ENCODE peak calls at places on chromosomes 13 and 19, in eight cellular contexts. U is BJ; H is Panc1; M is AG04449; Q is CD8-positive, alpha-beta T cell; O is cardiac fibroblast; P is sigmoid colon; L is fibroblast of pulmonary artery. G is an unnamed sample.

GRCh38 chr13:23069571-23069970 is 111.2 kb upstream of the SGCG start:
- DNase-seq in U (peak), H (no peak), M (peak), Q (no peak), O (peak), P (no peak), L (peak), G (peak)

GRCh38 chr13:25253702-25254101 is 33.6 kb downstream of the MTMR6 start:
- DNase-seq in U (no peak), H (no peak), M (no peak), Q (no peak), O (peak), P (no peak), L (no peak), G (peak)

GRCh38 chr13:26946675-26947342 is 186.2 kb upstream of the GPR12 start:
- DNase-seq in U (no peak), H (peak), M (no peak), Q (no peak), O (peak), P (no peak), L (peak), G (peak)

GRCh38 chr19:33390120-33390907 is 16.8 kb downstream of the CEBPG start:
- DNase-seq in U (no peak), H (no peak), M (no peak), Q (no peak), O (peak), P (peak), L (peak), G (peak)

GRCh38 chr19:49109051-49109450 is 5.1 kb upstream of the LIN7B start:
- DNase-seq in U (no peak), H (no peak), M (no peak), Q (no peak), O (no peak), P (no peak), L (no peak), G (no peak)

GRCh38 chr19:7970716-7971448 is 27.4 kb upstream of the TIMM44 start:
- DNase-seq in U (no peak), H (no peak), M (no peak), Q (peak), O (peak), P (no peak), L (peak), G (peak)

GRCh38 chr13:64234255-64234654 is 2818.6 kb upstream of the PCDH20 start:
- DNase-seq in U (no peak), H (no peak), M (no peak), Q (no peak), O (peak), P (no peak), L (peak), G (peak)

GRCh38 chr13:49023441-49023840 is 47.7 kb downstream of the FNDC3A start:
- DNase-seq in U (peak), H (peak), M (peak), Q (no peak), O (peak), P (no peak), L (peak), G (peak)

GRCh38 chr13:56189439-56189838 is 951.3 kb upstream of the PRR20A start:
- DNase-seq in U (no peak), H (no peak), M (no peak), Q (no peak), O (no peak), P (peak), L (no peak), G (no peak)

GRCh38 chr19:52961981-52962380 is 700 bp downstream of the ZNF816 start:
- DNase-seq in U (no peak), H (no peak), M (no peak), Q (no peak), O (no peak), P (no peak), L (no peak), G (no peak)

GRCh38 chr13:110937511-110938303 is 22.8 kb upstream of the ANKRD10 start:
- DNase-seq in U (no peak), H (no peak), M (no peak), Q (no peak), O (no peak), P (no peak), L (no peak), G (no peak)

GRCh38 chr13:46170687-46171086 is 11.3 kb downstream of the LCP1 start:
- DNase-seq in U (no peak), H (no peak), M (no peak), Q (peak), O (peak), P (no peak), L (peak), G (no peak)

GRCh38 chr19:38617764-38618589 is at the start of gene MAP4K1:
- DNase-seq in U (no peak), H (no peak), M (no peak), Q (peak), O (no peak), P (no peak), L (no peak), G (peak)

GRCh38 chr13:44576396-44577235 is 486 bp upstream of the TSC22D1 start:
- DNase-seq in U (no peak), H (no peak), M (no peak), Q (peak), O (no peak), P (peak), L (peak), G (peak)

GRCh38 chr13:71869274-71869673 is 2.3 kb upstream of the DACH1 start:
- DNase-seq in U (no peak), H (no peak), M (no peak), Q (no peak), O (no peak), P (no peak), L (no peak), G (no peak)

GRCh38 chr19:39416626-39417120 is 4.2 kb downstream of the PLEKHG2 start:
- DNase-seq in U (no peak), H (no peak), M (no peak), Q (no peak), O (no peak), P (no peak), L (no peak), G (no peak)

GRCh38 chr19:30799854-30800755 is 427.9 kb downstream of the ZNF536 start:
- DNase-seq in U (no peak), H (no peak), M (no peak), Q (no peak), O (peak), P (no peak), L (no peak), G (no peak)

GRCh38 chr13:76885203-76886004 is 801 bp downstream of the KCTD12 start:
- DNase-seq in U (no peak), H (no peak), M (no peak), Q (peak), O (peak), P (peak), L (peak), G (peak)

GRCh38 chr19:18519962-18520847 is 1.7 kb downstream of the ELL start:
- DNase-seq in U (peak), H (peak), M (peak), Q (peak), O (peak), P (peak), L (peak), G (peak)

GRCh38 chr13:27847669-27848068 is 55.4 kb downstream of the GSX1 start:
- DNase-seq in U (no peak), H (no peak), M (no peak), Q (no peak), O (no peak), P (no peak), L (no peak), G (no peak)

GRCh38 chr13:78045916-78046315 is 127.3 kb upstream of the EDNRB start:
- DNase-seq in U (no peak), H (no peak), M (no peak), Q (no peak), O (peak), P (no peak), L (peak), G (no peak)

GRCh38 chr13:26048745-26049144 is 3.1 kb downstream of the SHISA2 start:
- DNase-seq in U (no peak), H (no peak), M (no peak), Q (no peak), O (no peak), P (no peak), L (no peak), G (no peak)

GRCh38 chr19:49387936-49388372 is at the start of gene KASH5:
- DNase-seq in U (no peak), H (no peak), M (no peak), Q (peak), O (peak), P (peak), L (peak), G (peak)

GRCh38 chr19:57016076-57016475 is 103.7 kb upstream of the USP29 start:
- DNase-seq in U (no peak), H (no peak), M (no peak), Q (no peak), O (no peak), P (peak), L (no peak), G (no peak)

GRCh38 chr13:83215627-83216026 is 666.6 kb downstream of the SLITRK1 start:
- DNase-seq in U (peak), H (no peak), M (peak), Q (no peak), O (peak), P (no peak), L (peak), G (peak)

GRCh38 chr19:15318241-15318691 is 14.1 kb downstream of the BRD4 start:
- DNase-seq in U (no peak), H (no peak), M (no peak), Q (peak), O (no peak), P (no peak), L (no peak), G (no peak)

GRCh38 chr19:35571406-35571965 is 8.0 kb upstream of the ATP4A start:
- DNase-seq in U (no peak), H (no peak), M (no peak), Q (no peak), O (no peak), P (no peak), L (no peak), G (no peak)

GRCh38 chr13:113855012-113855921 is 8.6 kb downstream of the GAS6 start:
- DNase-seq in U (no peak), H (no peak), M (no peak), Q (no peak), O (no peak), P (no peak), L (no peak), G (no peak)

GRCh38 chr13:25819856-25820530 is 231.8 kb downstream of the SHISA2 start:
- DNase-seq in U (no peak), H (no peak), M (no peak), Q (no peak), O (no peak), P (no peak), L (no peak), G (no peak)

GRCh38 chr19:8552810-8553209 is 24.4 kb downstream of the MYO1F start:
- DNase-seq in U (no peak), H (no peak), M (no peak), Q (no peak), O (peak), P (no peak), L (peak), G (no peak)

GRCh38 chr19:9381367-9381785 is 18.6 kb downstream of the ZNF177 start:
- DNase-seq in U (no peak), H (no peak), M (no peak), Q (no peak), O (no peak), P (no peak), L (peak), G (no peak)

DNA sequence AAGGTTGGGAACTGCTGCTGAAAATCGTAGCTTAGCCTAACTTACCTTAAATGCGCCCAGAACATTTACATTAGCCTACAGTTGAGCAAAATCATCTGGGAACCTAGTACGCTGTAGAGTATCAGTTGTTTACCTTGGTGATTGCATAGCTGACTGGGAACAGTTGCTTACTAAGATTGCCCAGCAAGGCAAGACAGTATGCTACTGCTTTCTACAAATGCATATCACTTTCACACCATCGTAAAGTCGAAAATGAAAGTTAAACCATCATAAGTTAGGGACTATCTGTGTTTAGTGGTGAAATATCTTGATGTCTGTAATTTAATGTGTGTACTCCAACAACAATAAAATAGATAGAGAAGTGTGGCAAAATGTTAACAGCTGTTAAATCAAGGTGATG is 1670.6 kb upstream of the PCDH20 start:
- DNase-seq in U (no peak), H (no peak), M (no peak), Q (no peak), O (no peak), P (no peak), L (no peak), G (no peak)
- H3K4me3 ChIP-seq in U (no peak), H (no peak), M (no peak), Q (no peak), O (no peak), P (no peak), L (no peak), G (no peak)

GRCh38 chr19:32339988-32340874 is 5.2 kb upstream of the ZNF507 start:
- DNase-seq in U (no peak), H (peak), M (no peak), Q (peak), O (peak), P (peak), L (peak), G (peak)

GRCh38 chr19:32333227-32333626 is 12.2 kb upstream of the ZNF507 start:
- DNase-seq in U (no peak), H (no peak), M (no peak), Q (no peak), O (no peak), P (no peak), L (no peak), G (no peak)

GRCh38 chr19:32337176-32337808 is 8.1 kb upstream of the ZNF507 start:
- DNase-seq in U (no peak), H (no peak), M (no peak), Q (no peak), O (peak), P (no peak), L (no peak), G (no peak)

DNA sequence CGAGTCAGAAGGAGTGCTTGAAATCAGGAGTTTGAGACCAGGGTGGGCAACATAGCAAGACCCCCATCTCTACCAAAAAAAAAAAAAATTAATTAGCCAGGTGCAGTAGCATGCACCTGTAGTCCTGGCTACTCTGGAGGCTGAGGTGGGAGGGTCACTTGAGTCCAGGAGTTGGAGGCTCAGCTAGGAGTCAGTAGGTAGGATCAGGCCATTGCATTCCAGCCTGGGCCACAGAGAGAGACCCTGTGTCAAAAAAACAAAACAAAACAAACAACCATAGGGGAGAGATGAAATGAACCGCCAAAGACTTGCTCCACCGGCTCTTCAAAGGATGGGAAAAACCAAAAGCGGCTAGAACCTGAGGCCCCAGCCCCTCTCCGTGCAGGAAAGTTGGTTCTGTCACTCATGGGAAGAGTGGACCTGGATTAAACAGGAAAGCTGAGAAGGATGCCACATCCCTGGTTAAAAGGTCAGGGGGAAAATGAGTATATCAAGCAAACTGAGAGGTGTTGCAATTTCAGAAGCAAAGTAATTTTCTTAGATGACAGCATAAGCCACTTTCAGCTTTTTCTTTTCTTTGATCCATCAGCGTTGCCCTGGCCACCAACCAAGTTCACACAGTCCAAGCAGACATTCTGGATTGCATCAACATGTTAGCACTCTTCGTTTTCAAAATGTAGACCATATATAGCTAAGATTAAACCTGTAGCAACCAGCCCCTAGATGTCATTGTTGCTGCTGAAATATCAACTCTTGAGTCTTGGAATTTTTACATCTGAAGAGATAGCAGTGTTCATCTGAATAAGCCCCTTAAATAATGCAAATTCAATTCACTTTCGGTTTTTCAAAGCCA is 8.9 kb upstream of the ZNF507 start:
- DNase-seq in U (no peak), H (no peak), M (peak), Q (no peak), O (peak), P (peak), L (peak), G (peak)
- TF ChIP-seq CTCF in U (peak), H (peak), M (no peak), Q (no peak), O (peak), P (no peak), L (peak), G (peak)

GRCh38 chr19:1502433-1503088 is 10.3 kb downstream of the ADAMTSL5 start:
- DNase-seq in U (no peak), H (no peak), M (no peak), Q (no peak), O (no peak), P (no peak), L (no peak), G (no peak)
- H3K4me3 ChIP-seq in U (no peak), H (no peak), M (no peak), Q (no peak), O (no peak), P (no peak), L (no peak), G (peak)

DNA sequence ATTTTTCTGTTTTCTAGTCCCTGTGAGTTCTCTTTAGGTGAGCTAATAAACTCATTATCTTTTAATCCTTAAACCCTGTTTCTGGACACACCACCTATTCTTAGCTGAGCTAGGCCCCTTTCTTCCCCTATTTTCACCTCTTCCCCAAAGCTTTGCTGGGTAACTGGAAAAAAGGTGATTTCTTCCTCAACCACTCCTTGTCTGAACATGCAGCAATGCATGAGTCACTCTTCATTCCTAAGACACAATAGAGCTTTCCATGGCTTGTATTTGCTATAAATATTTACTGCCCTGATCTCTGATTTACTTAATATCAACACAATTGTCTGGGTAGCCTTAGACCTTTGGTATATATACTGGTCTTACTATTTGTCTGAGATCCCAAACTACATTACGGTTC is 370.9 kb downstream of the KLF5 start:
- DNase-seq in U (no peak), H (no peak), M (no peak), Q (no peak), O (peak), P (no peak), L (peak), G (peak)
- TF ChIP-seq CTCF in U (no peak), H (no peak), M (no peak), Q (no peak), O (no peak), P (no peak), L (no peak), G (no peak)

DNA sequence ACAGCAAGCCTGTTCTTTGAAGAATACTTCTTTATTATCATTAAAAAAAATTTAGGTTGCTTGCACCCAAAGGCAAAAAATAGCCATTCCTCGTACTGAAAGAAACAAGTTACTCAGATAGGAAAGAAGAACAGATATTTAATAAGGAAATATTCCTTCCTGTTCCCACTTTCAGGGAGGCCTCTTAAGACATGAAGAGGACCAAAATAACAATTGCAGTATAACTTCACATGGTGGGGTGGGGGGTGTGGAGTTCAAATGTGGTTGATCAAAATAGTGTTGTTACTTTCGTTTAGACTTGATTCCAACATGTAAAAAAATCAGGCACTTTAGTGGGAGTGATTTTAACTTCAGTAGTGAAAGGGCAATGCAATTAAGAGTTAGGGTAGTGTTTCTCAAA is 3.6 kb downstream of the RGCC start:
- DNase-seq in U (no peak), H (no peak), M (no peak), Q (no peak), O (no peak), P (no peak), L (no peak), G (no peak)
- H3K4me3 ChIP-seq in U (no peak), H (no peak), M (no peak), Q (peak), O (no peak), P (no peak), L (no peak), G (no peak)

GRCh38 chr19:13087295-13087694 is 15.4 kb downstream of the LYL1 start:
- DNase-seq in U (no peak), H (no peak), M (no peak), Q (no peak), O (no peak), P (no peak), L (no peak), G (no peak)

GRCh38 chr19:13090511-13091231 is 12.0 kb downstream of the LYL1 start:
- DNase-seq in U (no peak), H (no peak), M (no peak), Q (no peak), O (no peak), P (no peak), L (no peak), G (no peak)

GRCh38 chr19:13089857-13090507 is 12.7 kb downstream of the LYL1 start:
- DNase-seq in U (no peak), H (no peak), M (no peak), Q (no peak), O (no peak), P (no peak), L (no peak), G (no peak)

GRCh38 chr19:13087795-13088537 is 14.7 kb downstream of the LYL1 start:
- DNase-seq in U (no peak), H (no peak), M (no peak), Q (no peak), O (no peak), P (no peak), L (no peak), G (no peak)

DNA sequence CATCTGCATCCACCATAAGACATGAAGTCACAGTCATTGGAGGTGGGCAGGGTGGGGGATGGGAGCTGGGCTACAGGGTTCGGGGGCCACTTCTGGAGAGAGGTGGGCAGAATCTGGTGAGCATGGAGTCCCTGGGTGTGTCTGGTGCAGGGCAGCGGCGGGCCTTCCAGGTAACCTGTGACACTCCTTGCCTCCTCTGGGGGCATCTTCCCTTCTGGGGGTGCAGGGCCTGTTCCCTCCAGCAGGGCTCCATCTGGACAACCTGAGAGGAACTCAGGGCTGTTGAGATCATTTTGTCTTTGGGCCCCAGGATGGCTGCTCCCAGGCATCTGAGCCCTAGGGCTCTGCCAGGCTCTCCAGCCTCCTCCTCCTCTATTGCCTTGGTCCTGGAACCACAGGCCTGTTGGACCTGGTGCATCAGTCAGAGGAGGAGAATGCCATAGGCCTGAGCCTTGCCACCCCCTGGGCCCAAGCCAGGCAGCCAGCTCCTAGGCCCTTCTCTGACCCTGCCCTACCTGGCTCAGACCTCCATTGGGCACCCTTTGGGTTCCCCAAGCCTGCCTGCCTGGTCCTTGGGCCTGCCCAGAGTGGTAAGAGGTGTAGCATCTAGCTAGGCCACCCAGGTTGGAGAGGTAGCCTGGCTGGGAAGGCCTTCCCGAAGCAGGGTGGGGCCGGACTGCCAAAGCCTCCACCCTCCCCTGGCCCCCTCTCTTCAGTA is 13.4 kb downstream of the LYL1 start:
- DNase-seq in U (no peak), H (no peak), M (no peak), Q (no peak), O (no peak), P (no peak), L (no peak), G (no peak)
- TF ChIP-seq CTCF in U (peak), H (no peak), M (peak), Q (peak), O (peak), P (no peak), L (peak), G (peak)